ENCODE peak calls at places on chromosomes 4 and X, in five cellular contexts. B is GM23338, N is GM23248, Y is PC-3, T is SK-N-SH. X is an unnamed sample. For H4K20me1 and H3K4me1, the result is how much of the 10 kb centered on the place peaks cover.

GRCh38 chrX:51332188-51332942 is at the start of gene NUDT10:
- DNase-seq in N (peak), Y (no peak), B (peak), T (peak), X (no peak)

GRCh38 chr4:182642831-182643230 is 274.4 kb downstream of the DCTD start:
- DNase-seq in N (peak), Y (peak), T (peak), B (no peak), X (peak)

GRCh38 chr4:83010111-83010521 is 507 bp downstream of the LIN54 start:
- DNase-seq in Y (peak), B (peak), N (peak), T (no peak), X (peak)

GRCh38 chr4:88791274-88791673 is 93.6 kb upstream of the NAP1L5 start:
- DNase-seq in T (no peak), B (peak), N (peak), Y (peak), X (peak)

GRCh38 chr4:24897639-24898038 is 15.2 kb downstream of the CCDC149 start:
- DNase-seq in B (no peak), T (no peak), Y (no peak), N (no peak), X (no peak)

GRCh38 chr4:151486166-151486565 is 77.2 kb downstream of the FHIP1A start:
- DNase-seq in N (peak), B (no peak), T (no peak), Y (no peak), X (no peak)

GRCh38 chr4:188839704-188840103 is 700.5 kb downstream of the TRIML1 start:
- DNase-seq in Y (no peak), T (no peak), B (no peak), N (no peak), X (no peak)

GRCh38 chrX:11756354-11757318 is 1.4 kb upstream of the MSL3 start:
- DNase-seq in T (no peak), B (peak), Y (peak), N (peak), X (no peak)

GRCh38 chr4:44848466-44848865 is 122.1 kb upstream of the GNPDA2 start:
- DNase-seq in B (no peak), Y (no peak), T (no peak), N (no peak), X (no peak)

GRCh38 chr4:111136438-111136837 is 513.6 kb upstream of the PITX2 start:
- DNase-seq in T (no peak), B (peak), N (peak), Y (peak), X (no peak)

GRCh38 chr4:121711263-121712000 is 14.7 kb upstream of the ANXA5 start:
- DNase-seq in B (peak), Y (peak), T (peak), N (peak), X (peak)

GRCh38 chrX:11269006-11269405 is 24.2 kb upstream of the AMELX start:
- DNase-seq in N (no peak), T (no peak), Y (no peak), B (no peak), X (no peak)

GRCh38 chr4:6250235-6250983 is 19.2 kb upstream of the WFS1 start:
- DNase-seq in T (peak), B (peak), Y (peak), N (peak), X (peak)

GRCh38 chr4:185332575-185333464 is 62.9 kb downstream of the LRP2BP start:
- DNase-seq in N (no peak), B (no peak), Y (no peak), T (no peak), X (peak)

GRCh38 chr4:165865995-165866650 is 6.9 kb upstream of the TLL1 start:
- DNase-seq in T (no peak), N (no peak), Y (no peak), B (no peak), X (no peak)

GRCh38 chr4:160877087-160877790 is 1286.6 kb downstream of the FSTL5 start:
- DNase-seq in B (peak), N (no peak), Y (peak), T (no peak), X (no peak)

GRCh38 chr4:120731561-120731960 is 191.0 kb downstream of the PRDM5 start:
- DNase-seq in T (no peak), N (peak), B (no peak), Y (no peak), X (no peak)

GRCh38 chr4:86508436-86508835 is 85.7 kb upstream of the PTPN13 start:
- DNase-seq in Y (peak), B (no peak), T (no peak), N (peak), X (no peak)

GRCh38 chr4:156006192-156006591 is 52.5 kb upstream of the CTSO start:
- DNase-seq in B (no peak), N (no peak), Y (no peak), T (no peak), X (no peak)

GRCh38 chr4:159946983-159947645 is 844.2 kb downstream of the RAPGEF2 start:
- DNase-seq in T (peak), N (peak), B (peak), Y (peak), X (peak)

GRCh38 chr4:139740531-139741041 is 75.0 kb downstream of the MGST2 start:
- DNase-seq in N (peak), T (peak), Y (peak), B (no peak), X (no peak)

GRCh38 chr4:132593717-132594400 is 555.2 kb upstream of the PCDH10 start:
- DNase-seq in Y (peak), B (no peak), T (no peak), N (no peak), X (no peak)

DNA sequence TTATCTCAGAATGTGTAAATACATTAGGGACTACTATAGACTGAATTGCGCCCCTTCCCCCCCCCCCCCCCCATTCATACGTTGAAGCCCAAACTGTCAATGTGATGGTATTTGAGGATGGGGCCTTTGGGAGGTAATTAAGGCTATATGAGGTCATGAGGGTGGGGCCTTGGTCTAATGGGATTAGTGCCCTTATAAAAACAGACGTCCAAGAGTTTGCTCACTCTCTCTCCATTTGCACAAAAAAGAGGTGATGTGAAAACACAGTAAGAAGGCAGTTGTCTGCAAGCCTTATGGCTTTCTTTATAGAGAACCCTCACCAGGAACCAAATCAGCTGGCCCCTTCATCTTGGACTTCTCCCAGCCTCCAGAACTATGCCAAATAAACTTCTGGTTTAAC is 15.3 kb downstream of the SPACA5 start:
- DNase-seq in N (no peak), B (no peak), Y (no peak), T (no peak), X (no peak)
- H4K20me1 ChIP-seq in N (under half), B (under half), Y (under half), T (under half), X (under half)

DNA sequence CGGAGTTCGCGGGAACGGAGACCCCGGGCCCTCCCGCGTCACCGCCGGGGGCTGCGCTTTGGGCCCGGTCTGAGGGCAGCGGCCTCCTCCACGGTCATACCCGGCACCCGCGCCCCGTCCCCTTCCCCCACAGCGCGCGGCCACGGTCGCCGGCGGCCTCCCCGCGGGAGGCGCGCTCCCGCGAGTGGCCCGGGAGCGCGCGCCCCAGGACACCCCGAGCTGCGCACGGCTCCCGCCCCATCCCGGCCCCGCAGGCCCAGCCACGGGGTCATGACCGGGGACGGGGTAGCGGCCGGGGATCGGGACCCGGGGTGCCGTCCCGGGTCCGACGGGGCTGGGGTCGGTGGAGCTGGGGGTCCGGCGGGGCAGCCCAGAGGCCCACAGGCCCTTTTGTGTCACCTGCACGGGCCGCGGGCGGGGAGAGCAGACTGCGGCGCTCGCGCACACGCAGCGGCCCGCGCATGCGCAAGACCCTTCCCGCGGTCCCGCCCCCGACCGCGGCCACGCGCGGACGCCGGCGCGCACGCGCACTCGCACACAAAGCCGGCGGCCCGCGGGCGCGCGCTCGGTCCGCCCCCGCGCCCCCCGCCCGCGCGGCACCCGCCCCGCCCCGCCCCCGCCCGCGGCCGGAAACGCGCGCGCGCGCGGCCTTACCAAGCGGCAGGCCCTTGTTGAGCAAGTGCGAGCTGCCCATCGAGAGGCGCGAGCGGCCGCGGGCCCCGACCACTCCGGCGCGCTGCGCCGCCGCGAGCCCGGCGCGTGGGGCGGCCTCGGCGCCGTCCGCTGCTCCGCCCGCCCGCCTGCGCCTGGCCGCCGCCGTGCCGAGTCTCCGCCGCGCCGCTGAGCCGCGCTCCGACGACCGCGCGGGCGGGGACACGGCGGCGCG is at the start of gene CTBP1:
- DNase-seq in N (peak), Y (peak), T (peak), B (peak), X (peak)
- H3K4me1 ChIP-seq in N (under half), Y (under half), T (under half), B (under half), X (under half)

GRCh38 chr4:56976878-56977320 is 507 bp downstream of the NOA1 start:
- DNase-seq in N (peak), B (peak), T (peak), Y (peak), X (peak)

GRCh38 chr4:56978750-56979303 is at the start of gene POLR2B:
- DNase-seq in T (peak), B (peak), N (peak), Y (peak), X (peak)

GRCh38 chr4:56977321-56978012 is at the start of gene NOA1:
- DNase-seq in N (peak), T (peak), Y (peak), B (peak), X (peak)

GRCh38 chr4:56979674-56980073 is 978 bp downstream of the POLR2B start:
- DNase-seq in T (no peak), N (peak), B (peak), Y (peak), X (peak)

GRCh38 chr4:56976283-56976877 is 1.0 kb downstream of the NOA1 start:
- DNase-seq in B (peak), Y (no peak), N (peak), T (no peak), X (peak)
- TF ChIP-seq EZH2phosphoT487 in B (no peak), Y (no peak), N (no peak), T (no peak), X (no peak)

DNA sequence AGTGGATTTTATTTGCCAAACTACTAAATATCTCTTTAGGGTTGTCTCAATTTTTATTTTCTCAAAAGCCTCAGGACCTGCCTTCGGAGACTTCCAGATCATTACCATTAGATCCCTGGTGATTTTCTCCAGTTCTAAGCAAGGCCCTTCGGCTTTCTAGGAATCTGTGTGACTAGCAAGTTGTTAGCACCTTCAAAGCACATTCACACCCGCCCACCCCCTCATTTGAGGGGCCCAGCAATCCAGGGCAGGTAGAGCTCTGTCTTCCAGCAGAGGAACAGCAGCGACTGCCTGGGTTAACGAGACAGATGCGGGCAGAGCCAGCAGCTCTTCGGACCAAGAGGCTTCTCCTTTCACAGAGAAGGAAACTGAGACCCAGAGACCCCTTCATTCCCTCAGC is 2.0 kb downstream of the WDR1 start:
- DNase-seq in Y (no peak), T (no peak), B (no peak), N (no peak), X (no peak)
- H4K20me1 ChIP-seq in Y (under half), T (half or more), B (under half), N (under half), X (under half)

GRCh38 chr4:101968364-101968763 is 177.8 kb downstream of the BANK1 start:
- DNase-seq in Y (no peak), T (no peak), N (no peak), B (no peak), X (no peak)
- H3K4me1 ChIP-seq in Y (under half), T (under half), N (under half), B (under half), X (under half)

X was measured in MM.1S.